ENCODE peak calls at places on chromosomes 11 and 22, in five cellular contexts. T is pancreas, J is MM.1S, E is foreskin fibroblast, Z is Karpas-422. D is an unnamed sample.
A peak's percentile ranks its signal among the peaks of the same experiment; 100 is the strongest.

GRCh38 chr22:22834204-22834603 is 53.4 kb upstream of the IGLL5 start:
- DNase-seq in T (no peak), J (no peak), E (no peak), Z (no peak), D (no peak)

GRCh38 chr22:17171016-17171312 is 11.9 kb upstream of the HDHD5 start:
- DNase-seq in T (no peak), J (peak; percentile 61), E (no peak), Z (no peak), D (no peak)

GRCh38 chr11:26905368-26905767 is 88.5 kb upstream of the FIBIN start:
- DNase-seq in T (no peak), J (no peak), E (peak; percentile 37), Z (no peak), D (no peak)

GRCh38 chr11:15609445-15609844 is 494.7 kb downstream of the INSC start:
- DNase-seq in T (no peak), J (no peak), E (no peak), Z (no peak), D (no peak)

GRCh38 chr22:38077595-38077994 is 6.4 kb downstream of the SLC16A8 start:
- DNase-seq in T (no peak), J (no peak), E (no peak), Z (no peak), D (no peak)

GRCh38 chr11:134374891-134375550 is 37.0 kb downstream of the B3GAT1 start:
- DNase-seq in T (peak; percentile 6), J (no peak), E (no peak), Z (no peak), D (no peak)

GRCh38 chr11:9615031-9615451 is 41.6 kb downstream of the WEE1 start:
- DNase-seq in T (no peak), J (no peak), E (no peak), Z (peak; percentile 95), D (no peak)

GRCh38 chr11:134951305-134951700 is 539.3 kb upstream of the B3GAT1 start:
- DNase-seq in T (no peak), J (no peak), E (peak; percentile 76), Z (peak; percentile 90), D (no peak)

GRCh38 chr22:17112491-17113042 is 8.6 kb downstream of the TMEM121B start:
- DNase-seq in T (no peak), J (no peak), E (no peak), Z (no peak), D (no peak)

GRCh38 chr22:37214431-37215025 is 2.3 kb upstream of the SSTR3 start:
- DNase-seq in T (no peak), J (no peak), E (no peak), Z (no peak), D (no peak)

GRCh38 chr11:94788396-94788795 is 20.2 kb downstream of the AMOTL1 start:
- DNase-seq in T (no peak), J (no peak), E (no peak), Z (no peak), D (no peak)

GRCh38 chr11:68030318-68031135 is at the start of gene NDUFS8:
- DNase-seq in T (peak; percentile 92), J (peak; percentile 99), E (peak; percentile 98), Z (peak; percentile 99), D (peak; percentile 99)

GRCh38 chr22:29039148-29039547 is 22.5 kb downstream of the C22orf31 start:
- DNase-seq in T (no peak), J (no peak), E (no peak), Z (no peak), D (no peak)

GRCh38 chr11:94272738-94273313 is 31.6 kb upstream of the IZUMO1R start:
- DNase-seq in T (no peak), J (peak; percentile 19), E (no peak), Z (no peak), D (peak; percentile 18)

GRCh38 chr11:119860561-119861094 is 131.6 kb upstream of the NECTIN1 start:
- DNase-seq in T (no peak), J (no peak), E (no peak), Z (no peak), D (no peak)

GRCh38 chr11:115324569-115325432 is 179.4 kb downstream of the CADM1 start:
- DNase-seq in T (no peak), J (peak; percentile 87), E (peak; percentile 1), Z (peak; percentile 75), D (peak; percentile 60)

GRCh38 chr11:19785265-19785664 is 72.6 kb downstream of the NAV2 start:
- DNase-seq in T (no peak), J (no peak), E (no peak), Z (no peak), D (no peak)

GRCh38 chr22:42432020-42432596 is at the start of gene NFAM1:
- DNase-seq in T (no peak), J (no peak), E (no peak), Z (no peak), D (peak; percentile 52)

GRCh38 chr22:39178206-39179111 is 26.0 kb upstream of the CBX7 start:
- DNase-seq in T (no peak), J (no peak), E (peak; percentile 65), Z (no peak), D (no peak)

GRCh38 chr11:100647861-100648260 is 39.2 kb upstream of the ARHGAP42 start:
- DNase-seq in T (no peak), J (no peak), E (no peak), Z (no peak), D (no peak)

GRCh38 chr11:83033367-83033766 is 38.3 kb downstream of the RAB30 start:
- DNase-seq in T (no peak), J (peak; percentile 11), E (no peak), Z (peak; percentile 66), D (no peak)
- H3K4me3 ChIP-seq in T (no peak overlapping the region), J (peak overlapping the region; percentile 33), E (peak overlapping the region; percentile 15), Z (no peak overlapping the region), D (no peak overlapping the region)

DNA sequence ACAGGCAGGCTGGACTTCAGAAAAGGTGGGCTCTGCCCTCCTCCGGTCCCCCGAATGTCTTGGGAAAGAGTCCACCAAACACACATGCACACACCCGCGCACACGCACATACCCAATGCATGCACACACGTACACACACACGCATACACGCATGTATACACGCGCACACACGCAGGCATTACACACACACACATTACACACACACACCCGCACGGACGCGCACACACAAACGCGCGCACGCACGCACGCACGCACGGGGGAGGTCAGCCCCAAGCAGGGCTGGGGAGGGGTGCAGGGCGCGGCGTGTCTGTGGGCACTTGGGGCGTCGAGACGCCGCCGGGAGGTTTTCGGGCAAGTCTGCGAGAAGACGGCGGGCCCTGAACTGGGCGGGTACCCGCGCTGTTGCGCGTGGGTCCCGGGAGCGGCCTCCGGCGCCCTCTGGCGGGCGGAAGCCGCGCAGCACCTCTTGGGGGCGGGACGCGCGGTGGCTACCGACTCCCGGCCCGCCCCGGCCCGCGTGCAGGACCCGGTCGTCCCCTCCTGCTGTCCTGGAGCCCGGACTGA is 3.5 kb downstream of the SEPTIN5 start:
- DNase-seq in T (peak; percentile 80), J (peak; percentile 55), E (peak; percentile 66), Z (peak; percentile 87), D (peak; percentile 62)
- H3K4me3 ChIP-seq in T (peak overlapping the region; percentile 69), J (peak overlapping the region; percentile 54), E (peak overlapping the region; percentile 71), Z (peak overlapping the region; percentile 49), D (peak overlapping the region; percentile 71)

GRCh38 chr11:73760066-73760679 is 701 bp downstream of the RAB6A start:
- DNase-seq in T (peak; percentile 76), J (no peak), E (peak; percentile 20), Z (peak; percentile 51), D (peak; percentile 59)

GRCh38 chr11:73761403-73761945 is 600 bp upstream of the RAB6A start:
- DNase-seq in T (peak; percentile 48), J (no peak), E (no peak), Z (no peak), D (peak; percentile 43)

GRCh38 chr11:73762732-73763131 is 1.9 kb upstream of the RAB6A start:
- DNase-seq in T (no peak), J (no peak), E (no peak), Z (no peak), D (no peak)

GRCh38 chr11:73759520-73760065 is 1.3 kb downstream of the RAB6A start:
- DNase-seq in T (no peak), J (no peak), E (no peak), Z (peak; percentile 69), D (no peak)

GRCh38 chr11:73760680-73761402 is at the start of gene RAB6A:
- DNase-seq in T (peak; percentile 100), J (peak; percentile 99), E (peak; percentile 100), Z (peak; percentile 100), D (peak; percentile 100)
- H3K4me3 ChIP-seq in T (peak within 1 kb of the TSS; percentile 76), J (peak within 1 kb of the TSS; percentile 95), E (peak within 1 kb of the TSS; percentile 99), Z (peak within 1 kb of the TSS; percentile 93), D (peak within 1 kb of the TSS; percentile 96)

GRCh38 chr11:65793625-65794400 is 7.0 kb downstream of the OVOL1 start:
- DNase-seq in T (no peak), J (no peak), E (no peak), Z (no peak), D (no peak)
- H3K4me3 ChIP-seq in T (no peak overlapping the region), J (no peak overlapping the region), E (no peak overlapping the region), Z (no peak overlapping the region), D (no peak overlapping the region)

GRCh38 chr11:66494935-66495334 is 14.7 kb downstream of the DPP3 start:
- DNase-seq in T (no peak), J (no peak), E (no peak), Z (no peak), D (no peak)

GRCh38 chr11:66491315-66491935 is 11.2 kb downstream of the DPP3 start:
- DNase-seq in T (no peak), J (no peak), E (no peak), Z (no peak), D (no peak)

GRCh38 chr11:66494458-66494857 is 14.2 kb downstream of the DPP3 start:
- DNase-seq in T (no peak), J (no peak), E (no peak), Z (no peak), D (no peak)

GRCh38 chr11:66493124-66493523 is 12.9 kb downstream of the DPP3 start:
- DNase-seq in T (no peak), J (no peak), E (no peak), Z (no peak), D (no peak)

GRCh38 chr11:66492161-66492865 is 12.1 kb downstream of the DPP3 start:
- DNase-seq in T (no peak), J (no peak), E (no peak), Z (no peak), D (no peak)
- H3K4me3 ChIP-seq in T (no peak overlapping the region), J (no peak overlapping the region), E (no peak overlapping the region), Z (no peak overlapping the region), D (no peak overlapping the region)

GRCh38 chr11:110415081-110415480 is 14.7 kb upstream of the FDX1 start:
- DNase-seq in T (no peak), J (no peak), E (no peak), Z (no peak), D (no peak)

GRCh38 chr11:110409174-110409573 is 20.6 kb upstream of the FDX1 start:
- DNase-seq in T (no peak), J (no peak), E (peak; percentile 40), Z (no peak), D (peak; percentile 41)

GRCh38 chr11:110410638-110411037 is 19.1 kb upstream of the FDX1 start:
- DNase-seq in T (no peak), J (no peak), E (no peak), Z (no peak), D (no peak)
- H3K4me3 ChIP-seq in T (no peak overlapping the region), J (no peak overlapping the region), E (no peak overlapping the region), Z (no peak overlapping the region), D (no peak overlapping the region)

DNA sequence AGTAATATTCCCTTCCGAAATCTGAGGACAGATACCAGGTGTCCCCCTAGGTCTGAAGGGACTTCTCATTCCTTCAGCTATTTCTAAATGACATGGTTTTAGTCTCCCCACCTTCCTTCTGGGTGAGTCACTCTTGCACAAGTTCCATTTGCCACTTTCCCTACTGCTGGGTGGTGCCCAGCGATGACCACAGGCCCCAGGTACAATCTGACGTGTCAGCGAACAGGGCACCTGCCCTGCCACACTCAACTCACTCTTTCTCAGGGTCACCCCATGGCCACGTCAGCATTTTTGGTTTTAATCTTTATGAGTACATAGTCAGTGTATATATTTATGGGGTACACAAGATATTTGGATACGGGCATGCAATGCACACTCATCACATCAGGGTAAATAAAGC is 17.2 kb downstream of the POU2AF1 start:
- DNase-seq in T (peak; percentile 49), J (peak; percentile 55), E (no peak), Z (no peak), D (no peak)
- H3K4me3 ChIP-seq in T (no peak overlapping the region), J (no peak overlapping the region), E (no peak overlapping the region), Z (no peak overlapping the region), D (no peak overlapping the region)

D was measured in adrenal gland.